ENCODE peak calls at places on chromosomes 11 and 22, in four cellular contexts. S is GM13976, O is natural killer cell, I is astrocyte of the spinal cord. Z is an unnamed sample.

GRCh38 chr22:22440188-22440587 is 68.4 kb downstream of the ZNF280B start:
- DNase-seq in I (no peak), S (no peak), O (no peak), Z (no peak)

GRCh38 chr22:21873619-21874018 is 6.2 kb upstream of the MAPK1 start:
- DNase-seq in S (no peak), O (no peak), I (no peak), Z (no peak)

GRCh38 chr11:57474017-57474750 is 13.9 kb downstream of the RTN4RL2 start:
- DNase-seq in I (no peak), S (no peak), O (peak), Z (no peak)

GRCh38 chr11:69231466-69232018 is 62.4 kb upstream of the MYEOV start:
- DNase-seq in O (peak), S (no peak), I (no peak), Z (no peak)

GRCh38 chr11:16781821-16782220 is 43.4 kb downstream of the C11orf58 start:
- DNase-seq in S (no peak), I (no peak), O (no peak), Z (no peak)

GRCh38 chr11:35377262-35377661 is 42.1 kb downstream of the SLC1A2 start:
- DNase-seq in O (no peak), S (no peak), I (no peak), Z (no peak)

GRCh38 chr11:22194907-22195306 is 2.0 kb downstream of the ANO5 start:
- DNase-seq in I (no peak), S (no peak), O (no peak), Z (no peak)

GRCh38 chr11:105468154-105468553 is 141.7 kb upstream of the GRIA4 start:
- DNase-seq in S (no peak), I (no peak), O (no peak), Z (no peak)

GRCh38 chr11:6876325-6876724 is at the start of gene OR10A4:
- DNase-seq in I (no peak), S (no peak), O (no peak), Z (no peak)

GRCh38 chr11:118608268-118609214 is 1.1 kb downstream of the PHLDB1 start:
- DNase-seq in O (peak), I (peak), S (peak), Z (no peak)

GRCh38 chr11:130427581-130428211 is 713 bp downstream of the ADAMTS8 start:
- DNase-seq in S (no peak), I (no peak), O (no peak), Z (no peak)

GRCh38 chr11:15893080-15893492 is 463.3 kb downstream of the SOX6 start:
- DNase-seq in S (no peak), O (no peak), I (peak), Z (no peak)

GRCh38 chr11:130416537-130416896 is 11.9 kb downstream of the ADAMTS8 start:
- DNase-seq in I (no peak), S (peak), O (no peak), Z (no peak)

GRCh38 chr11:89381094-89381493 is 110.1 kb downstream of the NOX4 start:
- DNase-seq in S (no peak), I (peak), O (no peak), Z (no peak)

GRCh38 chr22:30755760-30756124 is 61.1 kb downstream of the OSBP2 start:
- DNase-seq in I (no peak), S (no peak), O (no peak), Z (no peak)
- TF ChIP-seq CTCF in I (no peak), S (no peak), O (no peak), Z (peak)

DNA sequence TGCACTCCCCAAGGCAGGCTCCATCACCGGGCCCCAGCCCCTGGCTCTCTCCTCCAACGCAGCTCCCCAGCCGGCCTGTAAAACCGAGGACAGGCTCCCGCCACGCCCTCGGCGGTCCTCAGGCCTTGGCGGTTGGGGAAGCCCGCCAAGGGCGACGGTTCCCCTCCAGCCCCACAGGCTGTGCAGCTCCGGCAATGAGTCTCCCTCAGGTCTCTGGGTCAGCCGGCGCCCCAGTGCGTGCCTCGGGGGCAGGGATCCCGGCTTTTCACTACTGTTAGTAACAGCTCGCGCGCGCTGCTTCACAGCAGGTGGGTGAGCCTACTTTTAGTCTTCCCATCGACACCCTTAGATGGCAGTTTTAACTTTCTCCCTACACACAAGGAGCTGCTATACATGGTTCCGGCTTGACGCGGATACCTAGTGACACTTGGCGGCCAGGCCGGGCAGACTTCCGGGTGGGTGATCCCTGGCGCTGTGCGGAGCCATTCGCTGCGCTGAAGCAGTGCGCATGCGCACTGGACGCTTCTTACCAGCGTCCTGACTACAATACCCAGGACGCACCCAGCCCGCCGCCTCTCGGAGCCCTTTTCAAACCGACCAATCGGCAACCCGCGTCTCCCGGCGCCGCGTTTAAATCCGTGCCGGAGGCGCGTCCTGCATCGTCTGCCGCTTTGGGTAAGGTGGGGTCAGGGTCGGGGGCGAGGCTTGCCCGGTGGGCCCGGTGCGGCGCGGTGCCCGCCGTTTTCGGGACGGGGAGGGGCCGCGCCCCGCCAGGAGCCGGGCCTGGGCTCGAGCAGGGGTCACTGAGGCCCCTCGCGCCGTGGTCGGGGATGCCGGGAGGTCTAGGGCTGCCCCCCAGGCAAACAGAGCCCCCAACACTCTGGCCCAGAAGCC is at the start of gene GTSE1:
- DNase-seq in S (peak), O (peak), I (peak), Z (peak)
- TF ChIP-seq CTCF in S (peak), O (peak), I (no peak), Z (no peak)

GRCh38 chr11:19347911-19348310 is 107.2 kb upstream of the E2F8 start:
- DNase-seq in S (no peak), O (no peak), I (no peak), Z (no peak)
- TF ChIP-seq CTCF in S (no peak), O (no peak), I (no peak), Z (no peak)

GRCh38 chr11:59223611-59224010 is 10.9 kb upstream of the MPEG1 start:
- DNase-seq in O (no peak), I (no peak), S (no peak), Z (no peak)

GRCh38 chr11:59222464-59223065 is 9.8 kb upstream of the MPEG1 start:
- DNase-seq in S (no peak), I (no peak), O (no peak), Z (no peak)

GRCh38 chr11:59223177-59223576 is 10.4 kb upstream of the MPEG1 start:
- DNase-seq in S (no peak), O (no peak), I (no peak), Z (no peak)

GRCh38 chr11:59219836-59220235 is 7.1 kb upstream of the MPEG1 start:
- DNase-seq in I (no peak), S (no peak), O (no peak), Z (no peak)

DNA sequence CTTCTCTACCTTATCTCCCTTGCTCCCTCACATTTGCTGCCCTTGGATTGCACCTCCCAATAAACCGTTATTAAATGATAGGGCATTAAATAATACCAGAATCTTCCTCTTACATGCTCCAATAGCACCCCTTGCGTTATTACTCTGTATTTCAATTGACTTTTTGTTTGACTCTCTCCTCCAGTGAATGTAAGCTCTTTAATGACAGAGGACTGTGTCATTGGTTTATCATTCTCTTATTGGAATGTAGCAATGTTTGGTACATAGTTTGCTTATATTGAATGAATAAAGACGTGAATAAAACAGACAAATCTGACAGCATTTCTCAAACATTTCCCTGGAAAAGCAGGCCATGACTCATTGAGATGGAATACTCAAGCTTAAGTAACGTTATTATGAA is 8.7 kb upstream of the MPEG1 start:
- DNase-seq in S (no peak), O (no peak), I (no peak), Z (no peak)
- TF ChIP-seq CTCF in S (no peak), O (no peak), I (no peak), Z (no peak)

GRCh38 chr11:73178092-73178539 is 36.0 kb upstream of the FCHSD2 start:
- DNase-seq in S (peak), O (peak), I (peak), Z (no peak)
- TF ChIP-seq CTCF in S (peak), O (peak), I (peak), Z (peak)

GRCh38 chr11:74662487-74663103 is 68.6 kb downstream of the CHRDL2 start:
- DNase-seq in O (no peak), I (no peak), S (no peak), Z (no peak)
- TF ChIP-seq CTCF in O (no peak), I (no peak), S (no peak), Z (no peak)

DNA sequence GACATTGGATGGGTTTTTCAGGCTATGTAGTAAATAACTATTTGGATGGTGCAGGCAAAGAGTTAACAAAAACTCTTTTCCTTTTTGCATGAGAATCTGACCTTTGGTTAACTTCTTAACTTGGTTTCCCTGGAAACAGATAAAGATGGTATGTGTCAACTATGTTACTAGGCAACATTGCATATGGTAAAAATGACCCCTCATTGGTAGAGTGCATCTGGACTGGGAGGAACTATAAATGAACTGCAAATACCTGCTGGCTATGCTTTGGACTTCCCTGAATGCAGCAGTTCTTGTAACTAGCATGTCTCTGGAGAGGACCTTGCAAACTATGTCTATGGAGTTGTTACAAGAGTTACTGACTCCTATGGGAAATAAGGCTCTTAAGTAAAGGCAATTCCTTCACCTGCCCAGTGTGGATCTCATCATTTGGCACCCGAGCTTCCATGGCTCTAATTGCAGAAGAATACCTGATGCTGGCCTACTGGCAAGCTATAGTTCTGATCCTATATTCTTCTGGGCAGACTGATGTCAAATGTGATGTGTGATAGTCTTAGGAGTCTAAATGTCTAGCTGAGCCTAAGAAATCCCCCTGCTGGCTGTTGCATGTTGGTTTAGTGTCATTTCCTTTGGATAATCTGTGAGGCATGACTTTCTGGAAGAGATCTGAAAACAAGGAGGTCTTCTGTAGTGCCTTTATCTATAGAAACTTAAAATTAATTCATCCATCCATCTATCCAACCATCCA is 126.7 kb upstream of the MTMR2 start:
- DNase-seq in S (no peak), O (no peak), I (peak), Z (no peak)
- TF ChIP-seq CTCF in S (no peak), O (no peak), I (peak), Z (peak)

GRCh38 chr11:47379317-47379716 is 970 bp upstream of the SPI1 start:
- DNase-seq in S (no peak), O (no peak), I (no peak), Z (no peak)
- TF ChIP-seq CTCF in S (no peak), O (no peak), I (no peak), Z (no peak)